ENCODE peak calls at places on chromosomes 7 and 10, in seven cellular contexts. One of them, this sample, is unnamed.

GRCh38 chr7:884191-885003 is 8.0 kb downstream of the GET4 start:
- DNase-seq in AG09309: no peak
- DNase-seq in endothelial cell: no peak
- DNase-seq in neural crest cell: no peak
- DNase-seq in CD4-positive, alpha-beta T cell: no peak
- DNase-seq in RWPE1: no peak
- DNase-seq in fibroblast of lung: no peak
- DNase-seq in this sample: no peak

GRCh38 chr10:84317174-84317573 is 11.2 kb upstream of the CCSER2 start:
- DNase-seq in AG09309: no peak
- DNase-seq in endothelial cell: no peak
- DNase-seq in neural crest cell: no peak
- DNase-seq in CD4-positive, alpha-beta T cell: no peak
- DNase-seq in RWPE1: no peak
- DNase-seq in fibroblast of lung: no peak
- DNase-seq in this sample: no peak

GRCh38 chr7:104124469-104124868 is 83.3 kb downstream of the ORC5 start:
- DNase-seq in AG09309: no peak
- DNase-seq in endothelial cell: no peak
- DNase-seq in neural crest cell: no peak
- DNase-seq in CD4-positive, alpha-beta T cell: no peak
- DNase-seq in RWPE1: no peak
- DNase-seq in fibroblast of lung: no peak
- DNase-seq in this sample: no peak

GRCh38 chr10:103575416-103576075 is 82.0 kb downstream of the NEURL1 start:
- DNase-seq in AG09309: no peak
- DNase-seq in endothelial cell: no peak
- DNase-seq in neural crest cell: no peak
- DNase-seq in CD4-positive, alpha-beta T cell: no peak
- DNase-seq in RWPE1: no peak
- DNase-seq in fibroblast of lung: no peak
- DNase-seq in this sample: no peak

GRCh38 chr7:108809356-108809755 is 239.7 kb downstream of the DNAJB9 start:
- DNase-seq in AG09309: no peak
- DNase-seq in endothelial cell: no peak
- DNase-seq in neural crest cell: no peak
- DNase-seq in CD4-positive, alpha-beta T cell: no peak
- DNase-seq in RWPE1: no peak
- DNase-seq in fibroblast of lung: no peak
- DNase-seq in this sample: no peak

GRCh38 chr7:137040745-137041144 is 172.3 kb downstream of the CHRM2 start:
- DNase-seq in AG09309: no peak
- DNase-seq in endothelial cell: no peak
- DNase-seq in neural crest cell: no peak
- DNase-seq in CD4-positive, alpha-beta T cell: no peak
- DNase-seq in RWPE1: no peak
- DNase-seq in fibroblast of lung: peak
- DNase-seq in this sample: no peak

GRCh38 chr7:20233362-20233761 is 16.2 kb upstream of the MACC1 start:
- DNase-seq in AG09309: no peak
- DNase-seq in endothelial cell: no peak
- DNase-seq in neural crest cell: no peak
- DNase-seq in CD4-positive, alpha-beta T cell: no peak
- DNase-seq in RWPE1: no peak
- DNase-seq in fibroblast of lung: no peak
- DNase-seq in this sample: no peak

GRCh38 chr7:38291117-38291647 is 17.7 kb upstream of the TARP start:
- DNase-seq in AG09309: no peak
- DNase-seq in endothelial cell: no peak
- DNase-seq in neural crest cell: no peak
- DNase-seq in CD4-positive, alpha-beta T cell: no peak
- DNase-seq in RWPE1: no peak
- DNase-seq in fibroblast of lung: no peak
- DNase-seq in this sample: no peak

GRCh38 chr7:33854951-33855350 is 50.4 kb upstream of the BMPER start:
- DNase-seq in AG09309: no peak
- DNase-seq in endothelial cell: no peak
- DNase-seq in neural crest cell: no peak
- DNase-seq in CD4-positive, alpha-beta T cell: no peak
- DNase-seq in RWPE1: no peak
- DNase-seq in fibroblast of lung: peak
- DNase-seq in this sample: no peak

GRCh38 chr10:133474833-133475734 is 21.3 kb downstream of the SCART1 start:
- DNase-seq in AG09309: no peak
- DNase-seq in endothelial cell: no peak
- DNase-seq in neural crest cell: no peak
- DNase-seq in CD4-positive, alpha-beta T cell: peak
- DNase-seq in RWPE1: no peak
- DNase-seq in fibroblast of lung: no peak
- DNase-seq in this sample: no peak

GRCh38 chr7:157116762-157117161 is 22.0 kb upstream of the UBE3C start:
- DNase-seq in AG09309: no peak
- DNase-seq in endothelial cell: no peak
- DNase-seq in neural crest cell: no peak
- DNase-seq in CD4-positive, alpha-beta T cell: no peak
- DNase-seq in RWPE1: no peak
- DNase-seq in fibroblast of lung: no peak
- DNase-seq in this sample: no peak

GRCh38 chr7:43570688-43571365 is 12.1 kb upstream of the STK17A start:
- DNase-seq in AG09309: no peak
- DNase-seq in endothelial cell: no peak
- DNase-seq in neural crest cell: no peak
- DNase-seq in CD4-positive, alpha-beta T cell: no peak
- DNase-seq in RWPE1: no peak
- DNase-seq in fibroblast of lung: no peak
- DNase-seq in this sample: no peak

GRCh38 chr10:1381339-1381738 is 325.2 kb downstream of the WDR37 start:
- DNase-seq in AG09309: no peak
- DNase-seq in endothelial cell: no peak
- DNase-seq in neural crest cell: no peak
- DNase-seq in CD4-positive, alpha-beta T cell: no peak
- DNase-seq in RWPE1: no peak
- DNase-seq in fibroblast of lung: no peak
- DNase-seq in this sample: no peak

GRCh38 chr10:5595591-5596590 is 70.5 kb downstream of the ASB13 start:
- DNase-seq in AG09309: peak
- DNase-seq in endothelial cell: no peak
- DNase-seq in neural crest cell: no peak
- DNase-seq in CD4-positive, alpha-beta T cell: no peak
- DNase-seq in RWPE1: peak
- DNase-seq in fibroblast of lung: no peak
- DNase-seq in this sample: no peak

GRCh38 chr7:150835702-150836280 is 16.5 kb upstream of the AOC1 start:
- DNase-seq in AG09309: no peak
- DNase-seq in endothelial cell: no peak
- DNase-seq in neural crest cell: no peak
- DNase-seq in CD4-positive, alpha-beta T cell: no peak
- DNase-seq in RWPE1: no peak
- DNase-seq in fibroblast of lung: no peak
- DNase-seq in this sample: no peak

GRCh38 chr10:44386546-44387052 is 1.7 kb upstream of the CXCL12 start:
- DNase-seq in AG09309: no peak
- DNase-seq in endothelial cell: peak
- DNase-seq in neural crest cell: peak
- DNase-seq in CD4-positive, alpha-beta T cell: no peak
- DNase-seq in RWPE1: peak
- DNase-seq in fibroblast of lung: peak
- DNase-seq in this sample: peak

GRCh38 chr10:79444243-79445119 is 943 bp downstream of the ZCCHC24 start:
- DNase-seq in AG09309: no peak
- DNase-seq in endothelial cell: peak
- DNase-seq in neural crest cell: peak
- DNase-seq in CD4-positive, alpha-beta T cell: peak
- DNase-seq in RWPE1: peak
- DNase-seq in fibroblast of lung: peak
- DNase-seq in this sample: peak

GRCh38 chr7:77455334-77455733 is 39.2 kb upstream of the GSAP start:
- DNase-seq in AG09309: peak
- DNase-seq in endothelial cell: no peak
- DNase-seq in neural crest cell: no peak
- DNase-seq in CD4-positive, alpha-beta T cell: no peak
- DNase-seq in RWPE1: peak
- DNase-seq in fibroblast of lung: peak
- DNase-seq in this sample: no peak

GRCh38 chr7:11831727-11832495 is at the start of gene THSD7A:
- DNase-seq in AG09309: no peak
- DNase-seq in endothelial cell: peak
- DNase-seq in neural crest cell: peak
- DNase-seq in CD4-positive, alpha-beta T cell: no peak
- DNase-seq in RWPE1: peak
- DNase-seq in fibroblast of lung: peak
- DNase-seq in this sample: peak
- TF ChIP-seq CTCF in AG09309: no peak
- TF ChIP-seq CTCF in endothelial cell: no peak
- TF ChIP-seq CTCF in neural crest cell: peak
- TF ChIP-seq CTCF in CD4-positive, alpha-beta T cell: no peak
- TF ChIP-seq CTCF in RWPE1: no peak
- TF ChIP-seq CTCF in fibroblast of lung: peak
- TF ChIP-seq CTCF in this sample: no peak

GRCh38 chr7:152949790-152950189 is 190.2 kb downstream of the ACTR3B start:
- DNase-seq in AG09309: no peak
- DNase-seq in endothelial cell: no peak
- DNase-seq in neural crest cell: no peak
- DNase-seq in CD4-positive, alpha-beta T cell: no peak
- DNase-seq in RWPE1: no peak
- DNase-seq in fibroblast of lung: no peak
- DNase-seq in this sample: no peak

GRCh38 chr7:152949198-152949597 is 189.6 kb downstream of the ACTR3B start:
- DNase-seq in AG09309: no peak
- DNase-seq in endothelial cell: no peak
- DNase-seq in neural crest cell: no peak
- DNase-seq in CD4-positive, alpha-beta T cell: no peak
- DNase-seq in RWPE1: no peak
- DNase-seq in fibroblast of lung: no peak
- DNase-seq in this sample: no peak
- TF ChIP-seq CTCF in AG09309: no peak
- TF ChIP-seq CTCF in endothelial cell: no peak
- TF ChIP-seq CTCF in neural crest cell: no peak
- TF ChIP-seq CTCF in CD4-positive, alpha-beta T cell: no peak
- TF ChIP-seq CTCF in RWPE1: no peak
- TF ChIP-seq CTCF in fibroblast of lung: no peak
- TF ChIP-seq CTCF in this sample: no peak

GRCh38 chr7:13952921-13953320 is 36.5 kb downstream of the ETV1 start:
- DNase-seq in AG09309: no peak
- DNase-seq in endothelial cell: no peak
- DNase-seq in neural crest cell: no peak
- DNase-seq in CD4-positive, alpha-beta T cell: no peak
- DNase-seq in RWPE1: no peak
- DNase-seq in fibroblast of lung: no peak
- DNase-seq in this sample: no peak
- TF ChIP-seq CTCF in AG09309: no peak
- TF ChIP-seq CTCF in endothelial cell: no peak
- TF ChIP-seq CTCF in neural crest cell: no peak
- TF ChIP-seq CTCF in CD4-positive, alpha-beta T cell: no peak
- TF ChIP-seq CTCF in RWPE1: no peak
- TF ChIP-seq CTCF in fibroblast of lung: no peak
- TF ChIP-seq CTCF in this sample: no peak

GRCh38 chr10:59631237-59631636 is 78.4 kb downstream of the SLC16A9 start:
- DNase-seq in AG09309: no peak
- DNase-seq in endothelial cell: no peak
- DNase-seq in neural crest cell: no peak
- DNase-seq in CD4-positive, alpha-beta T cell: no peak
- DNase-seq in RWPE1: no peak
- DNase-seq in fibroblast of lung: no peak
- DNase-seq in this sample: no peak

GRCh38 chr10:59635502-59636290 is 74.0 kb downstream of the SLC16A9 start:
- DNase-seq in AG09309: no peak
- DNase-seq in endothelial cell: no peak
- DNase-seq in neural crest cell: no peak
- DNase-seq in CD4-positive, alpha-beta T cell: no peak
- DNase-seq in RWPE1: no peak
- DNase-seq in fibroblast of lung: no peak
- DNase-seq in this sample: no peak

GRCh38 chr10:59631882-59632281 is 77.8 kb downstream of the SLC16A9 start:
- DNase-seq in AG09309: no peak
- DNase-seq in endothelial cell: no peak
- DNase-seq in neural crest cell: no peak
- DNase-seq in CD4-positive, alpha-beta T cell: no peak
- DNase-seq in RWPE1: no peak
- DNase-seq in fibroblast of lung: no peak
- DNase-seq in this sample: no peak

GRCh38 chr10:59634102-59634501 is 75.5 kb downstream of the SLC16A9 start:
- DNase-seq in AG09309: no peak
- DNase-seq in endothelial cell: no peak
- DNase-seq in neural crest cell: no peak
- DNase-seq in CD4-positive, alpha-beta T cell: no peak
- DNase-seq in RWPE1: no peak
- DNase-seq in fibroblast of lung: no peak
- DNase-seq in this sample: no peak

GRCh38 chr10:59633063-59633462 is 76.6 kb downstream of the SLC16A9 start:
- DNase-seq in AG09309: no peak
- DNase-seq in endothelial cell: no peak
- DNase-seq in neural crest cell: no peak
- DNase-seq in CD4-positive, alpha-beta T cell: no peak
- DNase-seq in RWPE1: no peak
- DNase-seq in fibroblast of lung: no peak
- DNase-seq in this sample: no peak
- TF ChIP-seq CTCF in AG09309: no peak
- TF ChIP-seq CTCF in endothelial cell: no peak
- TF ChIP-seq CTCF in neural crest cell: no peak
- TF ChIP-seq CTCF in CD4-positive, alpha-beta T cell: no peak
- TF ChIP-seq CTCF in RWPE1: no peak
- TF ChIP-seq CTCF in fibroblast of lung: no peak
- TF ChIP-seq CTCF in this sample: no peak

DNA sequence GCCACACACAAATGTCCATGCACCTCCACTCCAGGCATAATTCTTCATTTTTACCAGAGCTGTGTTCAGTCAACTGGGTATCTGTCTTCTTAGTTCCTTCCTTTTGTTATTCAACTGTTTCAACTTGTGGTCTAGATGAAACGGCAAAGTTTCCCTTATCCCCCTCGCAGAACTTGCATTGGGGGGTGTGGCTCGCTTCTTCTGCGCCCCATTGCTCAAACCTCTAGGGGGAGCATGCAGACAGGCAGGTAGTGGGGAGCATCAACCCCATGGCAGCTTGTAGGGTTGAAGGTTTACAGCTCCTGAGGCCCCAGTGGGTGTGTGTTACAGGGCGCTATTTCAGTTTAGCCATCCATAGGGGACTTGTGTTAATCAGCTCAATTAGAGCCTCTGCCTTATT is 38.3 kb upstream of the COBL start:
- DNase-seq in AG09309: no peak
- DNase-seq in endothelial cell: no peak
- DNase-seq in neural crest cell: no peak
- DNase-seq in CD4-positive, alpha-beta T cell: no peak
- DNase-seq in RWPE1: no peak
- DNase-seq in fibroblast of lung: no peak
- DNase-seq in this sample: no peak
- TF ChIP-seq CTCF in AG09309: no peak
- TF ChIP-seq CTCF in endothelial cell: no peak
- TF ChIP-seq CTCF in neural crest cell: no peak
- TF ChIP-seq CTCF in CD4-positive, alpha-beta T cell: no peak
- TF ChIP-seq CTCF in RWPE1: no peak
- TF ChIP-seq CTCF in fibroblast of lung: no peak
- TF ChIP-seq CTCF in this sample: no peak

This sample was measured in nephron progenitor cell.